ENCODE peak calls at places on chromosomes 12 and 14, in ten cellular contexts. Y, J, L, F, I, B, T, A, S and X are unnamed samples.

GRCh38 chr12:132700212-132700913 is 10.3 kb upstream of the PGAM5 start:
- DNase-seq in Y (no peak), J (no peak), L (no peak), F (no peak), I (no peak), B (no peak), T (no peak), A (no peak), S (no peak), X (no peak)

GRCh38 chr12:91126516-91126915 is 15.2 kb upstream of the LUM start:
- DNase-seq in Y (no peak), J (peak; percentile 48), L (no peak), F (no peak), I (no peak), B (no peak), T (no peak), A (no peak), S (no peak), X (no peak)

GRCh38 chr12:104671407-104672095 is 214.8 kb downstream of the CHST11 start:
- DNase-seq in Y (peak; percentile 89), J (peak; percentile 94), L (peak; percentile 80), F (peak; percentile 81), I (peak; percentile 63), B (peak; percentile 30), T (no peak), A (peak; percentile 85), S (peak; percentile 63), X (peak; percentile 69)

GRCh38 chr12:31966558-31967205 is 7.5 kb downstream of the RESF1 start:
- DNase-seq in Y (no peak), J (no peak), L (no peak), F (no peak), I (no peak), B (no peak), T (peak; percentile 53), A (no peak), S (no peak), X (no peak)

GRCh38 chr14:35929171-35929570 is 103.0 kb downstream of the BRMS1L start:
- DNase-seq in Y (no peak), J (no peak), L (no peak), F (no peak), I (no peak), B (no peak), T (no peak), A (no peak), S (no peak), X (no peak)

GRCh38 chr12:68175566-68176033 is 16.1 kb upstream of the IFNG start:
- DNase-seq in Y (no peak), J (no peak), L (peak; percentile 70), F (peak; percentile 7), I (peak; percentile 60), B (peak; percentile 88), T (no peak), A (no peak), S (no peak), X (no peak)

GRCh38 chr12:118310320-118310719 is 62.4 kb downstream of the TAOK3 start:
- DNase-seq in Y (no peak), J (no peak), L (no peak), F (no peak), I (no peak), B (no peak), T (no peak), A (no peak), S (no peak), X (no peak)

GRCh38 chr12:50121636-50122035 is 9.6 kb downstream of the COX14 start:
- DNase-seq in Y (no peak), J (no peak), L (no peak), F (no peak), I (no peak), B (no peak), T (no peak), A (no peak), S (no peak), X (no peak)

GRCh38 chr14:75063013-75063412 is 811 bp downstream of the ACYP1 start:
- DNase-seq in Y (no peak), J (no peak), L (no peak), F (no peak), I (no peak), B (peak; percentile 19), T (no peak), A (no peak), S (no peak), X (no peak)

DNA sequence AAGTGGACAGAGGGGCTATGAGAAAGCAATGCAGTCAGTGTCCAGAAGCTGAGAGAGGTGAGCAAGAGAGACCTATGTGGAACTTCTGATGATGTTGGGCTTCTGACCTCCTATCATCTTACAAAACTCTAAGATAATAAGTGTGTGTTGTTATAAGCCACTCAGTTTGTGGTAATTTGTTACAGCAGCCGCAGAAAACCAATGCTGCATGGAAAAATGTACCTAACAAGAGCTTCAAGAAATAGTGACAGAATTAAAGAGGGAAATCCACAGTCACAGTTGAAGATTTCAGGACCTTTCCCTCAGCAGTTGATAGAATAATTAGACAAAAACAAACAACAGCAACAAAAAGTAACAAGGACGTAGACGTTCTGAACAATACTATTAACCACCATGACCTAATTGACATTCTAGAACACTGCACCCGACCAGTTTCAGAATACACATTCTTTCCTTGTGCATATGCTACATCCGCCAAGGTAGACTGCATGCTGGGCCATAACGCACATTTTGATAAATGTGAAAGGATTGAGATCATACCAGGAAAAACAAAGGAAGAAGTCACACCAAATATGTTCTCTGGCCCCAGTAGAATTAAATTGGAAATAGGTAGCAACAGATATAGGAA is 1.8 kb upstream of the EVL start:
- DNase-seq in Y (no peak), J (no peak), L (peak; percentile 74), F (no peak), I (no peak), B (no peak), T (no peak), A (no peak), S (no peak), X (no peak)
- H3K4me1 ChIP-seq in Y (peaks cover 4% of the 10 kb centered on the region), J (no peaks in the 10 kb centered on the region), L (peaks cover 92% of the 10 kb centered on the region), F (no peaks in the 10 kb centered on the region), I (peaks cover 65% of the 10 kb centered on the region), B (peaks cover 65% of the 10 kb centered on the region), T (no peaks in the 10 kb centered on the region), A (peaks cover 5% of the 10 kb centered on the region), S (peaks cover 3% of the 10 kb centered on the region), X (peaks cover 26% of the 10 kb centered on the region)

GRCh38 chr12:122088181-122088810 is 9.7 kb downstream of the MLXIP start:
- DNase-seq in Y (no peak), J (no peak), L (no peak), F (no peak), I (no peak), B (no peak), T (no peak), A (no peak), S (no peak), X (no peak)

GRCh38 chr12:122089080-122089479 is 10.5 kb downstream of the MLXIP start:
- DNase-seq in Y (no peak), J (no peak), L (no peak), F (no peak), I (no peak), B (no peak), T (no peak), A (no peak), S (no peak), X (no peak)

GRCh38 chr12:122093098-122093883 is 14.7 kb downstream of the MLXIP start:
- DNase-seq in Y (no peak), J (no peak), L (no peak), F (no peak), I (no peak), B (no peak), T (no peak), A (no peak), S (peak; percentile 22), X (no peak)

GRCh38 chr12:122087431-122088180 is 9.1 kb downstream of the MLXIP start:
- DNase-seq in Y (no peak), J (no peak), L (no peak), F (no peak), I (no peak), B (no peak), T (no peak), A (no peak), S (no peak), X (no peak)

GRCh38 chr12:122090759-122091535 is 12.4 kb downstream of the MLXIP start:
- DNase-seq in Y (no peak), J (no peak), L (no peak), F (no peak), I (no peak), B (no peak), T (no peak), A (no peak), S (no peak), X (no peak)
- H3K4me1 ChIP-seq in Y (peaks cover 67% of the 10 kb centered on the region), J (no peaks in the 10 kb centered on the region), L (peaks cover 39% of the 10 kb centered on the region), F (peaks cover 77% of the 10 kb centered on the region), I (peaks cover 93% of the 10 kb centered on the region), B (peaks cover 13% of the 10 kb centered on the region), T (peaks cover 4% of the 10 kb centered on the region), A (peaks cover 72% of the 10 kb centered on the region), S (peaks cover 66% of the 10 kb centered on the region), X (peaks cover 11% of the 10 kb centered on the region)

DNA sequence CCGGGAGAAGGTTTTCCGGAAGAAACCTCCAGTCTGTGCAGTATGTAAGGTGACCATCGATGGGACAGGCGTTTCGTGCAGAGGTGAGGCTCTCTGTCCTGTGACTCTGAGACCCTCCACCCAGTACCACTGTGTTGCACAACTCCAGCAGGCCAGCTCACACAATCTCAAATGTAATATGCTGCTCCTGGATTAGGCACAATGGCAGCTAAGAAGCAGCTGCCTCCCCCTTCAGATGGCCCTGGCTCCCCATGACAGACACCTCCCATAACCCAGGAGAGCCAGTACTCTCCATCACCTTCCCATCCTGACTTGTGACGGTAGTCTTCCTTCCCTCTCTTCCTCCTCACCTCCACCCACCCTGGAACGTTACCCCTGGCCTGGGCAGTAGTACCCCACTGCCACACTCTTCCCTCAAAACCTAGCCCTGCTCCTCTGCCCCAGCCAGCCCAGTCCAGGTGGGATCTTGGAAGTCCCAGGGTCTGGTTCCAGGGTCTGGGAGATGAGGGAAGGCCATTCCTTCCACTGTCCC is 2.1 kb downstream of the TNS2 start:
- DNase-seq in Y (no peak), J (no peak), L (no peak), F (no peak), I (no peak), B (no peak), T (no peak), A (peak; percentile 69), S (no peak), X (peak; percentile 4)
- H3K4me1 ChIP-seq in Y (peaks cover 71% of the 10 kb centered on the region), J (no peaks in the 10 kb centered on the region), L (peaks cover 21% of the 10 kb centered on the region), F (peaks cover 63% of the 10 kb centered on the region), I (peaks cover 7% of the 10 kb centered on the region), B (peaks cover 17% of the 10 kb centered on the region), T (peaks cover 40% of the 10 kb centered on the region), A (peaks cover 62% of the 10 kb centered on the region), S (peaks cover 56% of the 10 kb centered on the region), X (peaks cover 32% of the 10 kb centered on the region)

GRCh38 chr12:57897296-57897974 is 43.9 kb upstream of the ATP23 start:
- DNase-seq in Y (no peak), J (no peak), L (no peak), F (no peak), I (no peak), B (no peak), T (no peak), A (no peak), S (no peak), X (no peak)
- H3K4me1 ChIP-seq in Y (peaks cover 49% of the 10 kb centered on the region), J (peaks cover 6% of the 10 kb centered on the region), L (peaks cover 50% of the 10 kb centered on the region), F (peaks cover 65% of the 10 kb centered on the region), I (peaks cover 45% of the 10 kb centered on the region), B (peaks cover 78% of the 10 kb centered on the region), T (peaks cover 49% of the 10 kb centered on the region), A (peaks cover 63% of the 10 kb centered on the region), S (peaks cover 60% of the 10 kb centered on the region), X (peaks cover 46% of the 10 kb centered on the region)

DNA sequence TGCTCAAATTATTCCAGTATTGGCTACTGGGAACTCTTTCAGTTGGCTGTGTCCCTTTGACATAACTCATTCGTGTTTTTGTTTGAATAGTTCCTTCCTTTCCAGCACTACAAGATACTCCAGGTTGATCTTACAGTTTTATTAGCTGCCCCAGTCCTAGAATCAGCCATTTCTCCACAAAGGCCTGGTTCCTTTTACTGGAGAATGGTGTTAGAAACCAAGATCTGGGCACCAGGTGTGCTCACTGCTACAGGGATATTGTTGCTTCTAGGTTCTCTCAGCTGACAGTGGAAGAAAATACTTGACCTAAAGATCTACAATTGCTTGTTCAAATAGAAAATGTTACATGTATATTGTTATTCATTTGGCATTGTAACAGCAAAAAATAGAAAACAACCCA is 21.9 kb downstream of the CDK17 start:
- DNase-seq in Y (no peak), J (no peak), L (no peak), F (no peak), I (no peak), B (peak; percentile 22), T (no peak), A (no peak), S (no peak), X (no peak)
- H3K4me1 ChIP-seq in Y (no peaks in the 10 kb centered on the region), J (peaks cover 7% of the 10 kb centered on the region), L (peaks cover 51% of the 10 kb centered on the region), F (peaks cover 28% of the 10 kb centered on the region), I (peaks cover 61% of the 10 kb centered on the region), B (peaks cover 44% of the 10 kb centered on the region), T (no peaks in the 10 kb centered on the region), A (peaks cover 7% of the 10 kb centered on the region), S (peaks cover 39% of the 10 kb centered on the region), X (peaks cover 7% of the 10 kb centered on the region)